ENCODE peak calls at places on chromosomes 16 and 17, in nine cellular contexts. O, X, M, D, L, V, G, E and K are unnamed samples.

GRCh38 chr17:41907185-41907556 is 11.6 kb downstream of the ACLY start:
- DNase-seq in O (no peak), X (no peak), M (peak), D (no peak), L (no peak), V (no peak), G (peak), E (peak), K (no peak)

GRCh38 chr17:72139213-72139612 is 18.4 kb downstream of the SOX9 start:
- DNase-seq in O (no peak), X (no peak), M (peak), D (no peak), L (no peak), V (peak), G (no peak), E (no peak), K (no peak)

GRCh38 chr17:55607736-55608341 is 96.6 kb upstream of the SMIM36 start:
- DNase-seq in O (no peak), X (no peak), M (peak), D (no peak), L (no peak), V (peak), G (peak), E (no peak), K (no peak)

GRCh38 chr16:12293017-12293618 is 316.6 kb downstream of the SNX29 start:
- DNase-seq in O (no peak), X (no peak), M (no peak), D (no peak), L (no peak), V (no peak), G (no peak), E (no peak), K (no peak)

GRCh38 chr17:65677932-65678331 is 116.5 kb upstream of the AXIN2 start:
- DNase-seq in O (no peak), X (no peak), M (peak), D (no peak), L (no peak), V (peak), G (peak), E (no peak), K (no peak)

GRCh38 chr16:75758215-75758614 is 31.9 kb upstream of the CPHXL start:
- DNase-seq in O (no peak), X (no peak), M (peak), D (no peak), L (no peak), V (no peak), G (peak), E (no peak), K (no peak)

GRCh38 chr17:4944163-4944553 is 4.1 kb downstream of the RNF167 start:
- DNase-seq in O (peak), X (peak), M (no peak), D (peak), L (peak), V (no peak), G (no peak), E (no peak), K (no peak)

GRCh38 chr16:56113223-56113622 is 78.1 kb upstream of the GNAO1 start:
- DNase-seq in O (no peak), X (no peak), M (no peak), D (no peak), L (no peak), V (no peak), G (no peak), E (no peak), K (no peak)